ENCODE peak calls at places on chromosomes 16 and 17, in six cellular contexts. U is HS-5, R is GDM1, L is fibroblast of the conjunctiva, M is upper lobe of right lung, O is AG10803. E is an unnamed sample.

GRCh38 chr17:45353047-45353446 is 36.2 kb upstream of the MAP3K14 start:
- DNase-seq in M (peak), O (no peak), L (no peak), U (no peak), R (no peak), E (no peak)

GRCh38 chr16:66717112-66717675 is 20.7 kb upstream of the CMTM4 start:
- DNase-seq in M (no peak), L (no peak), U (no peak), R (no peak), O (peak), E (no peak)

GRCh38 chr17:57677301-57677700 is 67.8 kb downstream of the CCDC182 start:
- DNase-seq in O (no peak), M (no peak), R (no peak), U (no peak), L (no peak), E (no peak)

GRCh38 chr16:82011199-82011641 is at the start of gene SDR42E1:
- DNase-seq in U (no peak), O (no peak), R (no peak), M (peak), L (no peak), E (no peak)

GRCh38 chr16:85571563-85571812 is 41.6 kb upstream of the GSE1 start:
- DNase-seq in U (no peak), R (no peak), L (no peak), O (no peak), M (no peak), E (no peak)

GRCh38 chr17:61567045-61567802 is 23.8 kb downstream of the NACA2 start:
- DNase-seq in U (no peak), R (no peak), M (no peak), O (no peak), L (no peak), E (no peak)

GRCh38 chr17:47694018-47694817 is at the start of gene TBKBP1:
- DNase-seq in O (peak), L (no peak), R (peak), U (no peak), M (peak), E (no peak)

GRCh38 chr16:67946966-67947558 is 3.1 kb upstream of the LCAT start:
- DNase-seq in O (no peak), L (no peak), U (no peak), M (no peak), R (no peak), E (no peak)

GRCh38 chr17:53780320-53780719 is 42.4 kb upstream of the KIF2B start:
- DNase-seq in M (no peak), L (no peak), U (no peak), O (no peak), R (no peak), E (no peak)

GRCh38 chr16:15749371-15749770 is 99.3 kb downstream of the NDE1 start:
- DNase-seq in U (no peak), O (no peak), R (no peak), L (no peak), M (no peak), E (no peak)

GRCh38 chr16:2584742-2585650 is 47.2 kb downstream of the PDPK1 start:
- DNase-seq in U (no peak), R (no peak), L (no peak), O (peak), M (peak), E (no peak)

GRCh38 chr16:19785512-19786130 is 67.5 kb downstream of the IQCK start:
- DNase-seq in R (no peak), L (no peak), O (no peak), U (no peak), M (no peak), E (peak)

GRCh38 chr16:85162478-85163277 is 50.4 kb upstream of the CIBAR2 start:
- DNase-seq in R (no peak), U (no peak), O (peak), L (peak), M (no peak), E (no peak)

GRCh38 chr16:52597772-52598483 is 51.0 kb upstream of the TOX3 start:
- DNase-seq in U (no peak), R (no peak), L (no peak), O (no peak), M (no peak), E (no peak)

GRCh38 chr17:76547183-76547641 is 7.4 kb downstream of the PRCD start:
- DNase-seq in M (no peak), O (peak), L (peak), U (no peak), R (peak), E (peak)

GRCh38 chr17:79993390-79994221 is 42.1 kb downstream of the TBC1D16 start:
- DNase-seq in O (peak), M (peak), U (peak), R (no peak), L (peak), E (no peak)

GRCh38 chr16:65908568-65908967 is 457.9 kb upstream of the CDH5 start:
- DNase-seq in O (no peak), L (no peak), M (no peak), R (no peak), U (no peak), E (peak)

GRCh38 chr17:11485802-11486421 is 112.4 kb upstream of the DNAH9 start:
- DNase-seq in O (no peak), L (no peak), M (no peak), R (no peak), U (no peak), E (no peak)

GRCh38 chr17:83144421-83145357 is 65.3 kb downstream of the METRNL start:
- DNase-seq in R (no peak), O (peak), U (no peak), L (peak), M (no peak), E (no peak)

GRCh38 chr17:70855401-70856054 is 686.2 kb downstream of the KCNJ2 start:
- DNase-seq in U (no peak), O (no peak), R (no peak), M (no peak), L (no peak), E (no peak)